ENCODE peak calls at places on chromosomes 5 and 9, in ten cellular contexts. One of them, this sample, is unnamed.

GRCh38 chr9:123399803-123400378 is 43.9 kb downstream of the CRB2 start:
- DNase-seq in cardiac muscle cell: peak; percentile 13
- DNase-seq in uterus: no peak
- DNase-seq in Jurkat, Clone E6-1: no peak
- DNase-seq in cardiac fibroblast: peak; percentile 7
- DNase-seq in aorta: no peak
- DNase-seq in tibial nerve: no peak
- DNase-seq in lower leg skin: no peak
- DNase-seq in lower lobe of right lung: no peak
- DNase-seq in GM23338: peak; percentile 82
- DNase-seq in this sample: peak; percentile 28

GRCh38 chr9:24257726-24258125 is 288.0 kb downstream of the IZUMO3 start:
- DNase-seq in cardiac muscle cell: no peak
- DNase-seq in uterus: no peak
- DNase-seq in Jurkat, Clone E6-1: no peak
- DNase-seq in cardiac fibroblast: no peak
- DNase-seq in aorta: no peak
- DNase-seq in tibial nerve: no peak
- DNase-seq in lower leg skin: no peak
- DNase-seq in lower lobe of right lung: no peak
- DNase-seq in GM23338: no peak
- DNase-seq in this sample: no peak

GRCh38 chr9:68455436-68455835 is 85.2 kb downstream of the TMEM252 start:
- DNase-seq in cardiac muscle cell: no peak
- DNase-seq in uterus: no peak
- DNase-seq in Jurkat, Clone E6-1: no peak
- DNase-seq in cardiac fibroblast: no peak
- DNase-seq in aorta: no peak
- DNase-seq in tibial nerve: no peak
- DNase-seq in lower leg skin: no peak
- DNase-seq in lower lobe of right lung: no peak
- DNase-seq in GM23338: no peak
- DNase-seq in this sample: no peak

GRCh38 chr9:127869310-127870152 is 7.9 kb downstream of the AK1 start:
- DNase-seq in cardiac muscle cell: peak; percentile 88
- DNase-seq in uterus: peak; percentile 90
- DNase-seq in Jurkat, Clone E6-1: no peak
- DNase-seq in cardiac fibroblast: peak; percentile 87
- DNase-seq in aorta: peak; percentile 98
- DNase-seq in tibial nerve: peak; percentile 82
- DNase-seq in lower leg skin: peak; percentile 97
- DNase-seq in lower lobe of right lung: peak; percentile 92
- DNase-seq in GM23338: peak; percentile 94
- DNase-seq in this sample: peak; percentile 89

GRCh38 chr9:76873821-76874220 is 32.1 kb downstream of the PRUNE2 start:
- DNase-seq in cardiac muscle cell: no peak
- DNase-seq in uterus: no peak
- DNase-seq in Jurkat, Clone E6-1: no peak
- DNase-seq in cardiac fibroblast: no peak
- DNase-seq in aorta: no peak
- DNase-seq in tibial nerve: no peak
- DNase-seq in lower leg skin: no peak
- DNase-seq in lower lobe of right lung: no peak
- DNase-seq in GM23338: no peak
- DNase-seq in this sample: no peak

GRCh38 chr5:34749431-34749872 is 89.5 kb upstream of the TTC23L start:
- DNase-seq in cardiac muscle cell: peak; percentile 66
- DNase-seq in uterus: no peak
- DNase-seq in Jurkat, Clone E6-1: no peak
- DNase-seq in cardiac fibroblast: peak; percentile 68
- DNase-seq in aorta: no peak
- DNase-seq in tibial nerve: no peak
- DNase-seq in lower leg skin: no peak
- DNase-seq in lower lobe of right lung: no peak
- DNase-seq in GM23338: no peak
- DNase-seq in this sample: no peak

GRCh38 chr9:71783120-71783523 is 14.8 kb upstream of the CEMIP2 start:
- DNase-seq in cardiac muscle cell: no peak
- DNase-seq in uterus: peak; percentile 18
- DNase-seq in Jurkat, Clone E6-1: peak; percentile 56
- DNase-seq in cardiac fibroblast: no peak
- DNase-seq in aorta: no peak
- DNase-seq in tibial nerve: no peak
- DNase-seq in lower leg skin: peak; percentile 89
- DNase-seq in lower lobe of right lung: peak; percentile 52
- DNase-seq in GM23338: no peak
- DNase-seq in this sample: peak; percentile 68

GRCh38 chr5:58502032-58502431 is 10.8 kb downstream of the GAPT start:
- DNase-seq in cardiac muscle cell: no peak
- DNase-seq in uterus: no peak
- DNase-seq in Jurkat, Clone E6-1: no peak
- DNase-seq in cardiac fibroblast: no peak
- DNase-seq in aorta: no peak
- DNase-seq in tibial nerve: no peak
- DNase-seq in lower leg skin: no peak
- DNase-seq in lower lobe of right lung: no peak
- DNase-seq in GM23338: peak; percentile 44
- DNase-seq in this sample: no peak

GRCh38 chr5:180813418-180813817 is 10.8 kb upstream of the MGAT1 start:
- DNase-seq in cardiac muscle cell: no peak
- DNase-seq in uterus: no peak
- DNase-seq in Jurkat, Clone E6-1: no peak
- DNase-seq in cardiac fibroblast: no peak
- DNase-seq in aorta: no peak
- DNase-seq in tibial nerve: no peak
- DNase-seq in lower leg skin: peak; percentile 74
- DNase-seq in lower lobe of right lung: no peak
- DNase-seq in GM23338: no peak
- DNase-seq in this sample: no peak

GRCh38 chr9:132169672-132170392 is 8.0 kb downstream of the NTNG2 start:
- DNase-seq in cardiac muscle cell: peak; percentile 76
- DNase-seq in uterus: no peak
- DNase-seq in Jurkat, Clone E6-1: peak; percentile 32
- DNase-seq in cardiac fibroblast: peak; percentile 57
- DNase-seq in aorta: peak; percentile 85
- DNase-seq in tibial nerve: no peak
- DNase-seq in lower leg skin: no peak
- DNase-seq in lower lobe of right lung: peak; percentile 74
- DNase-seq in GM23338: peak; percentile 88
- DNase-seq in this sample: peak; percentile 70

GRCh38 chr5:139645495-139645871 is 2.7 kb upstream of the CXXC5 start:
- DNase-seq in cardiac muscle cell: no peak
- DNase-seq in uterus: no peak
- DNase-seq in Jurkat, Clone E6-1: no peak
- DNase-seq in cardiac fibroblast: no peak
- DNase-seq in aorta: peak; percentile 47
- DNase-seq in tibial nerve: no peak
- DNase-seq in lower leg skin: peak; percentile 64
- DNase-seq in lower lobe of right lung: no peak
- DNase-seq in GM23338: no peak
- DNase-seq in this sample: no peak

GRCh38 chr5:170757182-170757601 is 26.3 kb upstream of the GABRP start:
- DNase-seq in cardiac muscle cell: peak; percentile 61
- DNase-seq in uterus: no peak
- DNase-seq in Jurkat, Clone E6-1: no peak
- DNase-seq in cardiac fibroblast: peak; percentile 21
- DNase-seq in aorta: no peak
- DNase-seq in tibial nerve: no peak
- DNase-seq in lower leg skin: no peak
- DNase-seq in lower lobe of right lung: no peak
- DNase-seq in GM23338: no peak
- DNase-seq in this sample: no peak

GRCh38 chr9:18447131-18447530 is 26.8 kb upstream of the ADAMTSL1 start:
- DNase-seq in cardiac muscle cell: no peak
- DNase-seq in uterus: peak; percentile 73
- DNase-seq in Jurkat, Clone E6-1: no peak
- DNase-seq in cardiac fibroblast: peak; percentile 21
- DNase-seq in aorta: no peak
- DNase-seq in tibial nerve: no peak
- DNase-seq in lower leg skin: peak; percentile 85
- DNase-seq in lower lobe of right lung: no peak
- DNase-seq in GM23338: no peak
- DNase-seq in this sample: no peak

GRCh38 chr9:16817002-16817401 is 53.5 kb downstream of the BNC2 start:
- DNase-seq in cardiac muscle cell: no peak
- DNase-seq in uterus: no peak
- DNase-seq in Jurkat, Clone E6-1: no peak
- DNase-seq in cardiac fibroblast: no peak
- DNase-seq in aorta: no peak
- DNase-seq in tibial nerve: no peak
- DNase-seq in lower leg skin: no peak
- DNase-seq in lower lobe of right lung: no peak
- DNase-seq in GM23338: peak; percentile 44
- DNase-seq in this sample: no peak

GRCh38 chr5:103402861-103403260 is 144.3 kb downstream of the MACIR start:
- DNase-seq in cardiac muscle cell: no peak
- DNase-seq in uterus: no peak
- DNase-seq in Jurkat, Clone E6-1: no peak
- DNase-seq in cardiac fibroblast: no peak
- DNase-seq in aorta: no peak
- DNase-seq in tibial nerve: no peak
- DNase-seq in lower leg skin: no peak
- DNase-seq in lower lobe of right lung: no peak
- DNase-seq in GM23338: no peak
- DNase-seq in this sample: no peak

GRCh38 chr9:107358867-107359440 is 75.9 kb downstream of the RAD23B start:
- DNase-seq in cardiac muscle cell: no peak
- DNase-seq in uterus: no peak
- DNase-seq in Jurkat, Clone E6-1: no peak
- DNase-seq in cardiac fibroblast: no peak
- DNase-seq in aorta: no peak
- DNase-seq in tibial nerve: no peak
- DNase-seq in lower leg skin: no peak
- DNase-seq in lower lobe of right lung: no peak
- DNase-seq in GM23338: no peak
- DNase-seq in this sample: no peak

GRCh38 chr9:21450733-21451394 is 10.6 kb downstream of the IFNA1 start:
- DNase-seq in cardiac muscle cell: peak; percentile 50
- DNase-seq in uterus: no peak
- DNase-seq in Jurkat, Clone E6-1: no peak
- DNase-seq in cardiac fibroblast: peak; percentile 48
- DNase-seq in aorta: no peak
- DNase-seq in tibial nerve: no peak
- DNase-seq in lower leg skin: no peak
- DNase-seq in lower lobe of right lung: no peak
- DNase-seq in GM23338: peak; percentile 28
- DNase-seq in this sample: no peak

GRCh38 chr9:33162721-33163311 is 4.3 kb downstream of the B4GALT1 start:
- DNase-seq in cardiac muscle cell: peak; percentile 94
- DNase-seq in uterus: peak; percentile 81
- DNase-seq in Jurkat, Clone E6-1: no peak
- DNase-seq in cardiac fibroblast: peak; percentile 96
- DNase-seq in aorta: no peak
- DNase-seq in tibial nerve: peak; percentile 59
- DNase-seq in lower leg skin: peak; percentile 94
- DNase-seq in lower lobe of right lung: peak; percentile 60
- DNase-seq in GM23338: no peak
- DNase-seq in this sample: no peak

GRCh38 chr9:33161589-33162132 is 5.5 kb downstream of the B4GALT1 start:
- DNase-seq in cardiac muscle cell: peak; percentile 54
- DNase-seq in uterus: no peak
- DNase-seq in Jurkat, Clone E6-1: no peak
- DNase-seq in cardiac fibroblast: no peak
- DNase-seq in aorta: no peak
- DNase-seq in tibial nerve: no peak
- DNase-seq in lower leg skin: peak; percentile 69
- DNase-seq in lower lobe of right lung: no peak
- DNase-seq in GM23338: no peak
- DNase-seq in this sample: no peak

GRCh38 chr9:33164138-33164809 is 2.9 kb downstream of the B4GALT1 start:
- DNase-seq in cardiac muscle cell: peak; percentile 66
- DNase-seq in uterus: no peak
- DNase-seq in Jurkat, Clone E6-1: peak; percentile 63
- DNase-seq in cardiac fibroblast: no peak
- DNase-seq in aorta: no peak
- DNase-seq in tibial nerve: no peak
- DNase-seq in lower leg skin: peak; percentile 72
- DNase-seq in lower lobe of right lung: no peak
- DNase-seq in GM23338: no peak
- DNase-seq in this sample: peak; percentile 85

GRCh38 chr9:33165263-33166151 is 1.6 kb downstream of the B4GALT1 start:
- DNase-seq in cardiac muscle cell: peak; percentile 98
- DNase-seq in uterus: peak; percentile 80
- DNase-seq in Jurkat, Clone E6-1: no peak
- DNase-seq in cardiac fibroblast: peak; percentile 91
- DNase-seq in aorta: no peak
- DNase-seq in tibial nerve: no peak
- DNase-seq in lower leg skin: peak; percentile 87
- DNase-seq in lower lobe of right lung: no peak
- DNase-seq in GM23338: no peak
- DNase-seq in this sample: peak; percentile 78

GRCh38 chr9:33163433-33164137 is 3.6 kb downstream of the B4GALT1 start:
- DNase-seq in cardiac muscle cell: no peak
- DNase-seq in uterus: no peak
- DNase-seq in Jurkat, Clone E6-1: no peak
- DNase-seq in cardiac fibroblast: no peak
- DNase-seq in aorta: no peak
- DNase-seq in tibial nerve: no peak
- DNase-seq in lower leg skin: peak; percentile 64
- DNase-seq in lower lobe of right lung: no peak
- DNase-seq in GM23338: no peak
- DNase-seq in this sample: no peak
- H3K4me3 ChIP-seq in cardiac muscle cell: no peak overlapping the region
- H3K4me3 ChIP-seq in uterus: peak overlapping the region; percentile 93
- H3K4me3 ChIP-seq in Jurkat, Clone E6-1: no peak overlapping the region
- H3K4me3 ChIP-seq in cardiac fibroblast: peak overlapping the region; percentile 97
- H3K4me3 ChIP-seq in aorta: no peak overlapping the region
- H3K4me3 ChIP-seq in tibial nerve: no peak overlapping the region
- H3K4me3 ChIP-seq in lower leg skin: no peak overlapping the region
- H3K4me3 ChIP-seq in lower lobe of right lung: peak overlapping the region; percentile 86
- H3K4me3 ChIP-seq in GM23338: no peak overlapping the region
- H3K4me3 ChIP-seq in this sample: peak overlapping the region; percentile 75

GRCh38 chr5:171979606-171980005 is 26.8 kb downstream of the FBXW11 start:
- DNase-seq in cardiac muscle cell: no peak
- DNase-seq in uterus: no peak
- DNase-seq in Jurkat, Clone E6-1: no peak
- DNase-seq in cardiac fibroblast: no peak
- DNase-seq in aorta: no peak
- DNase-seq in tibial nerve: no peak
- DNase-seq in lower leg skin: no peak
- DNase-seq in lower lobe of right lung: no peak
- DNase-seq in GM23338: no peak
- DNase-seq in this sample: no peak
- H3K4me3 ChIP-seq in cardiac muscle cell: no peak overlapping the region
- H3K4me3 ChIP-seq in uterus: no peak overlapping the region
- H3K4me3 ChIP-seq in Jurkat, Clone E6-1: no peak overlapping the region
- H3K4me3 ChIP-seq in cardiac fibroblast: no peak overlapping the region
- H3K4me3 ChIP-seq in aorta: no peak overlapping the region
- H3K4me3 ChIP-seq in tibial nerve: no peak overlapping the region
- H3K4me3 ChIP-seq in lower leg skin: no peak overlapping the region
- H3K4me3 ChIP-seq in lower lobe of right lung: no peak overlapping the region
- H3K4me3 ChIP-seq in GM23338: no peak overlapping the region
- H3K4me3 ChIP-seq in this sample: no peak overlapping the region

GRCh38 chr5:50441479-50441815 is 359 bp upstream of the EMB start:
- DNase-seq in cardiac muscle cell: no peak
- DNase-seq in uterus: no peak
- DNase-seq in Jurkat, Clone E6-1: peak; percentile 84
- DNase-seq in cardiac fibroblast: no peak
- DNase-seq in aorta: no peak
- DNase-seq in tibial nerve: no peak
- DNase-seq in lower leg skin: no peak
- DNase-seq in lower lobe of right lung: no peak
- DNase-seq in GM23338: no peak
- DNase-seq in this sample: no peak
- H3K4me3 ChIP-seq in cardiac muscle cell: peak overlapping the region; percentile 52
- H3K4me3 ChIP-seq in uterus: no peak overlapping the region
- H3K4me3 ChIP-seq in Jurkat, Clone E6-1: peak overlapping the region; percentile 82
- H3K4me3 ChIP-seq in cardiac fibroblast: peak overlapping the region; percentile 60
- H3K4me3 ChIP-seq in aorta: no peak overlapping the region
- H3K4me3 ChIP-seq in tibial nerve: peak overlapping the region; percentile 62
- H3K4me3 ChIP-seq in lower leg skin: peak overlapping the region; percentile 50
- H3K4me3 ChIP-seq in lower lobe of right lung: peak overlapping the region; percentile 62
- H3K4me3 ChIP-seq in GM23338: peak overlapping the region; percentile 85
- H3K4me3 ChIP-seq in this sample: peak overlapping the region; percentile 55

GRCh38 chr9:100099722-100100042 is 639 bp downstream of the INVS start:
- DNase-seq in cardiac muscle cell: no peak
- DNase-seq in uterus: no peak
- DNase-seq in Jurkat, Clone E6-1: no peak
- DNase-seq in cardiac fibroblast: no peak
- DNase-seq in aorta: no peak
- DNase-seq in tibial nerve: no peak
- DNase-seq in lower leg skin: no peak
- DNase-seq in lower lobe of right lung: peak; percentile 58
- DNase-seq in GM23338: peak; percentile 49
- DNase-seq in this sample: peak; percentile 25
- H3K4me3 ChIP-seq in cardiac muscle cell: peak overlapping the region; percentile 88
- H3K4me3 ChIP-seq in uterus: peak overlapping the region; percentile 62
- H3K4me3 ChIP-seq in Jurkat, Clone E6-1: peak overlapping the region; percentile 100
- H3K4me3 ChIP-seq in cardiac fibroblast: peak overlapping the region; percentile 69
- H3K4me3 ChIP-seq in aorta: peak overlapping the region; percentile 84
- H3K4me3 ChIP-seq in tibial nerve: peak overlapping the region; percentile 83
- H3K4me3 ChIP-seq in lower leg skin: peak overlapping the region; percentile 91
- H3K4me3 ChIP-seq in lower lobe of right lung: peak overlapping the region; percentile 95
- H3K4me3 ChIP-seq in GM23338: peak overlapping the region; percentile 86
- H3K4me3 ChIP-seq in this sample: peak overlapping the region; percentile 72